ENCODE peak calls at places on chromosome 3, in four cellular contexts. J, I, O and L are unnamed samples. For H3K4me1, the result is how much of the 10 kb centered on the place peaks cover.

GRCh38 chr3:197989651-197990050 is 29.6 kb downstream of the LMLN start:
- DNase-seq in J (no peak), I (no peak), O (no peak), L (no peak)

GRCh38 chr3:125037498-125038150 is 18.2 kb downstream of the HEG1 start:
- DNase-seq in J (no peak), I (no peak), O (no peak), L (no peak)

GRCh38 chr3:54902286-54902685 is 25.6 kb downstream of the LRTM1 start:
- DNase-seq in J (no peak), I (no peak), O (no peak), L (no peak)

GRCh38 chr3:194443911-194444310 is 42.9 kb downstream of the ATP13A3 start:
- DNase-seq in J (peak), I (no peak), O (no peak), L (no peak)

GRCh38 chr3:146065573-146066006 is 95.4 kb downstream of the PLOD2 start:
- DNase-seq in J (peak), I (peak), O (peak), L (peak)

GRCh38 chr3:123019591-123019990 is 8.0 kb downstream of the SEMA5B start:
- DNase-seq in J (no peak), I (no peak), O (no peak), L (no peak)

GRCh38 chr3:146498002-146498736 is 28.8 kb upstream of the PLSCR2 start:
- DNase-seq in J (no peak), I (no peak), O (no peak), L (no peak)

GRCh38 chr3:170811928-170812591 is 57.9 kb downstream of the RPL22L1 start:
- DNase-seq in J (peak), I (peak), O (peak), L (peak)

GRCh38 chr3:30003741-30004140 is 602.7 kb upstream of the TGFBR2 start:
- DNase-seq in J (no peak), I (no peak), O (no peak), L (no peak)

GRCh38 chr3:148389916-148390315 is 307.8 kb upstream of the AGTR1 start:
- DNase-seq in J (peak), I (no peak), O (no peak), L (no peak)

GRCh38 chr3:197428117-197428761 is 127.5 kb downstream of the BDH1 start:
- DNase-seq in J (peak), I (peak), O (peak), L (no peak)

GRCh38 chr3:149494759-149495580 is 20.5 kb downstream of the TM4SF4 start:
- DNase-seq in J (peak), I (no peak), O (no peak), L (no peak)

GRCh38 chr3:68151359-68151758 is 496.9 kb upstream of the SUCLG2 start:
- DNase-seq in J (no peak), I (no peak), O (no peak), L (no peak)

GRCh38 chr3:124985358-124985757 is 50.8 kb upstream of the MUC13 start:
- DNase-seq in J (peak), I (no peak), O (no peak), L (peak)

GRCh38 chr3:160754371-160754854 is 1.6 kb upstream of the PPM1L start:
- DNase-seq in J (peak), I (peak), O (peak), L (peak)

GRCh38 chr3:48135773-48136495 is 52.3 kb downstream of the CDC25A start:
- DNase-seq in J (no peak), I (no peak), O (no peak), L (no peak)

GRCh38 chr3:27485853-27486252 is 1.7 kb upstream of the SLC4A7 start:
- DNase-seq in J (no peak), I (peak), O (no peak), L (no peak)

GRCh38 chr3:121698513-121698912 is 37.8 kb upstream of the HCLS1 start:
- DNase-seq in J (no peak), I (no peak), O (no peak), L (no peak)

GRCh38 chr3:115071122-115071521 is 76.0 kb downstream of the ZBTB20 start:
- DNase-seq in J (peak), I (no peak), O (no peak), L (no peak)

GRCh38 chr3:102796856-102797255 is 362.0 kb downstream of the ZPLD1 start:
- DNase-seq in J (no peak), I (no peak), O (no peak), L (no peak)

GRCh38 chr3:160225181-160226025 is at the start of gene C3orf80:
- DNase-seq in J (peak), I (peak), O (peak), L (peak)

GRCh38 chr3:38578551-38578950 is 70.9 kb downstream of the SCN5A start:
- DNase-seq in J (no peak), I (no peak), O (no peak), L (no peak)

GRCh38 chr3:150805380-150805779 is 42.4 kb upstream of the SIAH2 start:
- DNase-seq in J (no peak), I (no peak), O (no peak), L (no peak)

GRCh38 chr3:108271626-108272025 is 24.7 kb upstream of the HHLA2 start:
- DNase-seq in J (peak), I (no peak), O (no peak), L (no peak)

GRCh38 chr3:49253512-49253911 is 23.5 kb downstream of the C3orf62 start:
- DNase-seq in J (no peak), I (no peak), O (no peak), L (no peak)

GRCh38 chr3:168121175-168121853 is 25.6 kb upstream of the GOLIM4 start:
- DNase-seq in J (peak), I (no peak), O (no peak), L (no peak)

GRCh38 chr3:148400754-148401153 is 296.9 kb upstream of the AGTR1 start:
- DNase-seq in J (peak), I (no peak), O (no peak), L (no peak)

DNA sequence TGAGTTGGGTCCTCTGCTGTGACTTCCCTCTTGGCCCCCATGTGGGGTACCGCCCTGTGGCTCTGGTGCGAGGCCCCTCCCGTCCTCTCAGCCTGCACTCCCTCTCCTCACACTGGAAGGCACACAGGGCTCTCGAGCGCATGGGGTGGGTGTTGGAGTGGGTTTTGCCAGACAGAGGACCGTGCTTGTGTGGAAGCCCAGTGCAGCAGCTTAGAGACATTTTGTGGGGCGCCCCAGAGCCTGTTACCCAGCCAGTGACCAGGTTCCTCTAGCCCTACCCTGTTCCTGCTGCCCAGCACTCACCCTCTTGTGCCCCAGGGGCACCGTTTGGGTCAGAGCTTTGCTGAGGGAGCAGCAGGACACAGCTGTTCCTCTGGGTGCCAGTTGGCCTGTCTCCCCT is 9.9 kb downstream of the PLXNA1 start:
- DNase-seq in J (no peak), I (no peak), O (no peak), L (no peak)
- H3K4me2 ChIP-seq in J (no peak), I (no peak), O (no peak), L (no peak)

GRCh38 chr3:11288021-11288491 is 15.9 kb downstream of the ATG7 start:
- DNase-seq in J (peak), I (no peak), O (no peak), L (no peak)
- H3K4me1 ChIP-seq in J (half or more), I (under half), O (under half), L (under half)

GRCh38 chr3:15638891-15639262 is 37.3 kb downstream of the BTD start:
- DNase-seq in J (peak), I (no peak), O (no peak), L (no peak)
- H3K4me2 ChIP-seq in J (no peak), I (no peak), O (no peak), L (no peak)

DNA sequence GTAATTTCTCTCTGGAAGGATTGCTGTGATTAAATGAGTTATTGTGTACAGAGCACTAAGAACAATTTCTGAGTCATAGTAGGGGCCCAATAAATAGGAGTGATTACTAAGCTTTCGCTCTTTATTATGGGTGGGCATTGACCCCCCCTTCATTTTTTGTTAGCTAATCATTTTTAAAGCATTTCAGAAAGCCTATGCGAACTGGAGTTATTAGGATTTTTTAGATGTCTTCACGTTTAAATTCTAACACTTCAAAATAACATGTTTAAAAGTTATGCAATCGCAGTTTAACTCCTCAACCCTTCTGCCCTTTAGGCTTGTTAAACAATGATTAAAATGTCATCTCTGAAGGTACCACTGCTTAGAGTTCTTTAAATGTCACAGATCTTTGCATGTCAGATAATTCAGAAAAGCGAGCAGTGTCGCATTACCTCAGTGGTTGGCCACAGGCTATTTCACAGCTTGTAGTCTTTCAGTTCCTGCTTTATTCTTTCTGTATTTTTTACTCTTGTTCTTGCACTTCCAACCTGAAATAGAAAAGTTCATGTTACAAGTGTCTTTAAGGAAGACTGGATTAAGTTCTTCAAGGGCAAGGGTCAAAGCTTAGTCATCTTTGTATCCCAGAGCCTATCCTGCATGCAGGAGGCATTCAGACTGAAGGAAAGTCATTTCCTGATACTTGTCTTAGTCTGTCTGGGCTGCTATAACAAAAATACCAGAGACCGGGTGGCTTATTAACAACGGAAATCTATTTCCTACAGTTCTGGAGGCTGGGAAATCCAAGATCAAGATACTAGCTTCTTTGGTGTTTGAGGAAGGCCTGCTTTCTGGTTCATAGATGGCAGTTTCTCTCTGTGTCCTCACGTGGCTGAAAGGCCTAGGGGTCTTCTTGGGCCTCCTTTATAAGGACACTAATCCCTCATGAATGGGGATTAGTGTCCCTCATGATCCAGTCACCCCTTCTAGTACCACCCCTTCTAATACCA is 103.0 kb downstream of the FNDC3B start:
- DNase-seq in J (peak), I (peak), O (no peak), L (peak)
- H3K4me1 ChIP-seq in J (half or more), I (under half), O (half or more), L (under half)